ENCODE peak calls at places on chromosomes 13 and 19, in seven cellular contexts. H is GM12878, W is AG10803, E is IMR-90, Y is GM12865, Z is cardiac fibroblast, T is fibroblast of mammary gland. A is an unnamed sample.

GRCh38 chr19:6108721-6109633 is 1.3 kb downstream of the RFX2 start:
- DNase-seq in H (no peak), W (peak; percentile 88), E (peak; percentile 66), Y (peak; percentile 25), Z (peak; percentile 81), T (peak; percentile 59), A (peak; percentile 68)

GRCh38 chr13:44573071-44573470 is 3.1 kb downstream of the TSC22D1 start:
- DNase-seq in H (no peak), W (no peak), E (no peak), Y (no peak), Z (no peak), T (no peak), A (no peak)

GRCh38 chr13:112711528-112712265 is 21.9 kb downstream of the ATP11A start:
- DNase-seq in H (no peak), W (peak; percentile 98), E (peak; percentile 98), Y (peak; percentile 54), Z (peak; percentile 99), T (peak; percentile 97), A (peak; percentile 90)

GRCh38 chr19:45076029-45076850 is at the start of gene ZNF296:
- DNase-seq in H (no peak), W (no peak), E (no peak), Y (peak; percentile 93), Z (peak; percentile 35), T (peak; percentile 31), A (peak; percentile 20)

GRCh38 chr13:52832268-52832667 is 16.2 kb downstream of the PCDH8 start:
- DNase-seq in H (no peak), W (no peak), E (no peak), Y (no peak), Z (no peak), T (no peak), A (no peak)

GRCh38 chr13:112764864-112765561 is 75.2 kb downstream of the ATP11A start:
- DNase-seq in H (no peak), W (no peak), E (no peak), Y (no peak), Z (no peak), T (no peak), A (no peak)

GRCh38 chr13:27920677-27921420 is 1.0 kb downstream of the PDX1 start:
- DNase-seq in H (no peak), W (peak; percentile 11), E (peak; percentile 6), Y (no peak), Z (peak; percentile 26), T (peak; percentile 14), A (no peak)

GRCh38 chr19:1074512-1075283 is 7.7 kb downstream of the ARHGAP45 start:
- DNase-seq in H (no peak), W (no peak), E (no peak), Y (peak; percentile 85), Z (no peak), T (no peak), A (no peak)

GRCh38 chr13:52411629-52412028 is 5.7 kb upstream of the THSD1 start:
- DNase-seq in H (peak; percentile 16), W (peak; percentile 53), E (peak; percentile 81), Y (peak; percentile 9), Z (no peak), T (peak; percentile 87), A (peak; percentile 49)

GRCh38 chr19:45506991-45507863 is at the start of gene VASP:
- DNase-seq in H (peak; percentile 70), W (peak; percentile 78), E (peak; percentile 77), Y (peak; percentile 95), Z (peak; percentile 84), T (peak; percentile 76), A (peak; percentile 90)

GRCh38 chr13:74136089-74136658 is 2.0 kb upstream of the KLF12 start:
- DNase-seq in H (no peak), W (peak; percentile 60), E (peak; percentile 62), Y (peak; percentile 46), Z (peak; percentile 59), T (peak; percentile 53), A (peak; percentile 76)

GRCh38 chr13:110254151-110254679 is 52.7 kb downstream of the COL4A1 start:
- DNase-seq in H (no peak), W (no peak), E (peak; percentile 46), Y (no peak), Z (no peak), T (no peak), A (peak; percentile 57)

GRCh38 chr13:78993792-78994191 is 334.8 kb upstream of the OBI1 start:
- DNase-seq in H (peak; percentile 21), W (no peak), E (no peak), Y (no peak), Z (no peak), T (no peak), A (no peak)

GRCh38 chr13:95234242-95234641 is 67.0 kb downstream of the ABCC4 start:
- DNase-seq in H (no peak), W (no peak), E (no peak), Y (peak; percentile 40), Z (no peak), T (no peak), A (no peak)

GRCh38 chr13:73602295-73602694 is 531.9 kb downstream of the KLF12 start:
- DNase-seq in H (no peak), W (no peak), E (peak; percentile 28), Y (no peak), Z (peak; percentile 15), T (peak; percentile 8), A (peak; percentile 19)

GRCh38 chr19:47540748-47541147 is 25.9 kb upstream of the NAPA start:
- DNase-seq in H (no peak), W (peak; percentile 48), E (peak; percentile 51), Y (peak; percentile 40), Z (peak; percentile 66), T (peak; percentile 57), A (peak; percentile 48)
- TF ChIP-seq CTCF in H (peak; percentile 20), W (peak; percentile 62), E (peak; percentile 44), Y (no peak), Z (peak; percentile 41), T (peak; percentile 47), A (peak; percentile 59)

DNA sequence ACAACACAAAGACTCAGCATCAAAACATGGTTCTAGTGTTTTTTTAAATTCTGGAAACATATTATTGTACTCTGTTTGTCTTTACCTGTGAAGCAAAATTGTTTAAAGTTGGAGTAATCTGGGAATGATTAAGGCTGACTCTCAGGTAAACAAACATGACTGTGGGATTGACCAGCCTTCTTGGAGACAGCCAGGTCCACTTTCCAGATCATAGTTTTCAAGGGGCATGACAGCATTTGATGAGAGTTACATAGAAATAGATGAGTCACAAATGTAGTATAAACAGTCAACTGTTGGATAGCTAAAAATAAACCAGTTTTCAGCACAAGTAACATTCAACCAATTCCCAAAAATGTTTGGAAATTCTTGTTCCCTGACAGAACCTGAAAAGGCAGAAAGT is 1680.9 kb downstream of the OLFM4 start:
- DNase-seq in H (no peak), W (no peak), E (no peak), Y (no peak), Z (no peak), T (no peak), A (no peak)
- H3K4me3 ChIP-seq in H (no peak overlapping the region), W (no peak overlapping the region), E (no peak overlapping the region), Y (no peak overlapping the region), Z (no peak overlapping the region), T (no peak overlapping the region), A (no peak overlapping the region)

GRCh38 chr13:99959538-99960230 is 11.9 kb downstream of the ZIC5 start:
- DNase-seq in H (no peak), W (no peak), E (no peak), Y (no peak), Z (no peak), T (no peak), A (peak; percentile 58)
- TF ChIP-seq CTCF in H (no peak), W (no peak), E (no peak), Y (no peak), Z (no peak), T (no peak), A (peak; percentile 45)

GRCh38 chr13:29162638-29163037 is 342.5 kb downstream of the MTUS2 start:
- DNase-seq in H (no peak), W (peak; percentile 61), E (no peak), Y (peak; percentile 61), Z (peak; percentile 16), T (no peak), A (no peak)
- H3K4me3 ChIP-seq in H (no peak overlapping the region), W (no peak overlapping the region), E (no peak overlapping the region), Y (no peak overlapping the region), Z (no peak overlapping the region), T (no peak overlapping the region), A (no peak overlapping the region)

GRCh38 chr19:18193388-18194207 is 580 bp downstream of the MPV17L2 start:
- DNase-seq in H (no peak), W (no peak), E (no peak), Y (no peak), Z (no peak), T (peak; percentile 8), A (no peak)
- TF ChIP-seq CTCF in H (no peak), W (no peak), E (no peak), Y (no peak), Z (no peak), T (no peak), A (no peak)

DNA sequence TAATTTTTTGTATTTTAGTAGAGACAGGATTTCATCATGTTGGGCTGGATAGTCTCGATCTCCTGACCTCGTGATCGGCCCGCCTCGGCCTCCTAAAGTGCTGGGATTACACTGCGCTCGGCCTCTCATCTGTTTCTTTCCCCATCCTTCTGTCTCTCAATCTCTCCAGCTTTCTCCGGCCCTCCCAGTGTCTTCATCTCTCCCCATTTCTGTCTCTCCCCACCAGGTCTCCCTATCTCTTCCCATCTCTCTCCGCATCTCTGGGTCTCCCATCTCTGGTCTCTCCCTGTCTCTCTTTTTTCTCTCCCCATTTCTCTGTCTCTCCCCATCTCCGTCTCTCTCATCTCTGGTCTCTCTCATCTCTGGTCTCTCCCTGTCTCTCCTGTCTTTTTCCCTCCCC is 12.2 kb upstream of the NFIX start:
- DNase-seq in H (no peak), W (no peak), E (no peak), Y (no peak), Z (no peak), T (no peak), A (no peak)
- H3K4me3 ChIP-seq in H (peak overlapping the region; percentile 16), W (peak overlapping the region; percentile 55), E (peak overlapping the region; percentile 42), Y (no peak overlapping the region), Z (peak overlapping the region; percentile 41), T (peak overlapping the region; percentile 34), A (peak overlapping the region; percentile 32)

GRCh38 chr19:34549833-34550232 is 68.3 kb downstream of the WTIP start:
- DNase-seq in H (no peak), W (no peak), E (no peak), Y (no peak), Z (no peak), T (no peak), A (no peak)

GRCh38 chr19:34560229-34560628 is 78.7 kb downstream of the WTIP start:
- DNase-seq in H (no peak), W (no peak), E (no peak), Y (no peak), Z (no peak), T (no peak), A (no peak)

GRCh38 chr19:34556500-34556899 is 74.9 kb downstream of the WTIP start:
- DNase-seq in H (no peak), W (peak; percentile 25), E (no peak), Y (no peak), Z (peak; percentile 54), T (peak; percentile 77), A (no peak)

GRCh38 chr19:34559045-34559444 is 77.5 kb downstream of the WTIP start:
- DNase-seq in H (no peak), W (no peak), E (no peak), Y (no peak), Z (no peak), T (no peak), A (no peak)

GRCh38 chr19:34555447-34555846 is 73.9 kb downstream of the WTIP start:
- DNase-seq in H (no peak), W (peak; percentile 3), E (no peak), Y (peak; percentile 9), Z (peak; percentile 1), T (peak; percentile 3), A (no peak)
- TF ChIP-seq CTCF in H (no peak), W (peak; percentile 20), E (peak; percentile 26), Y (peak; percentile 17), Z (peak; percentile 48), T (no peak), A (peak; percentile 25)

GRCh38 chr13:38785047-38785446 is 98.2 kb downstream of the FREM2 start:
- DNase-seq in H (no peak), W (no peak), E (no peak), Y (no peak), Z (no peak), T (no peak), A (no peak)
- H3K4me3 ChIP-seq in H (no peak overlapping the region), W (no peak overlapping the region), E (no peak overlapping the region), Y (no peak overlapping the region), Z (no peak overlapping the region), T (no peak overlapping the region), A (no peak overlapping the region)

A was measured in astrocyte of the spinal cord.